ENCODE peak calls at places on chromosomes 6 and 20, in ten cellular contexts. S, Q, I, O, Z, X, J, W, B and U are unnamed samples.

GRCh38 chr6:46502486-46503119 is 11.4 kb upstream of the RCAN2 start:
- DNase-seq in S (no peak), Q (no peak), I (no peak), O (no peak), Z (no peak), X (no peak), J (no peak), W (no peak), B (no peak), U (no peak)

GRCh38 chr6:150256618-150257272 is 112.1 kb upstream of the IYD start:
- DNase-seq in S (no peak), Q (peak; percentile 61), I (no peak), O (no peak), Z (no peak), X (no peak), J (no peak), W (no peak), B (no peak), U (no peak)

GRCh38 chr6:37622639-37623038 is 75.0 kb downstream of the MDGA1 start:
- DNase-seq in S (no peak), Q (no peak), I (no peak), O (no peak), Z (no peak), X (no peak), J (no peak), W (peak; percentile 52), B (no peak), U (no peak)

GRCh38 chr6:18327621-18328548 is 59.3 kb upstream of the RNF144B start:
- DNase-seq in S (peak; percentile 13), Q (no peak), I (no peak), O (no peak), Z (no peak), X (no peak), J (peak; percentile 87), W (peak; percentile 21), B (peak; percentile 8), U (no peak)

GRCh38 chr6:127119361-127120108 is 1.1 kb downstream of the RSPO3 start:
- DNase-seq in S (no peak), Q (peak; percentile 34), I (no peak), O (no peak), Z (no peak), X (peak; percentile 30), J (no peak), W (peak; percentile 56), B (peak; percentile 28), U (peak; percentile 28)

GRCh38 chr6:104955491-104955890 is 1.4 kb upstream of the LIN28B start:
- DNase-seq in S (no peak), Q (no peak), I (no peak), O (no peak), Z (no peak), X (no peak), J (no peak), W (no peak), B (no peak), U (peak; percentile 33)

GRCh38 chr6:87742106-87742505 is 40.1 kb upstream of the AKIRIN2 start:
- DNase-seq in S (no peak), Q (peak; percentile 10), I (no peak), O (no peak), Z (peak; percentile 29), X (no peak), J (peak; percentile 83), W (peak; percentile 58), B (no peak), U (no peak)

GRCh38 chr6:156917213-156917612 is 140.0 kb downstream of the ARID1B start:
- DNase-seq in S (no peak), Q (no peak), I (no peak), O (no peak), Z (no peak), X (no peak), J (no peak), W (peak; percentile 41), B (no peak), U (no peak)

GRCh38 chr6:68776382-68776781 is 141.3 kb downstream of the ADGRB3 start:
- DNase-seq in S (no peak), Q (no peak), I (no peak), O (no peak), Z (no peak), X (no peak), J (no peak), W (no peak), B (peak; percentile 60), U (no peak)

GRCh38 chr20:22842793-22843192 is 192.3 kb upstream of the SSTR4 start:
- DNase-seq in S (no peak), Q (no peak), I (no peak), O (no peak), Z (no peak), X (no peak), J (no peak), W (no peak), B (no peak), U (no peak)

GRCh38 chr6:52582996-52583395 is 6.1 kb upstream of the TRAM2 start:
- DNase-seq in S (no peak), Q (no peak), I (no peak), O (no peak), Z (no peak), X (no peak), J (no peak), W (no peak), B (no peak), U (no peak)

GRCh38 chr6:26464014-26464413 is 6.3 kb downstream of the BTN2A1 start:
- DNase-seq in S (no peak), Q (no peak), I (no peak), O (no peak), Z (no peak), X (no peak), J (no peak), W (no peak), B (no peak), U (no peak)

GRCh38 chr6:43492673-43493072 is 15.3 kb downstream of the TJAP1 start:
- DNase-seq in S (no peak), Q (peak; percentile 45), I (no peak), O (no peak), Z (no peak), X (no peak), J (no peak), W (no peak), B (no peak), U (no peak)

GRCh38 chr6:91761621-91762020 is 1174.7 kb upstream of the MAP3K7 start:
- DNase-seq in S (no peak), Q (no peak), I (no peak), O (no peak), Z (no peak), X (no peak), J (no peak), W (no peak), B (no peak), U (no peak)

GRCh38 chr6:133595076-133595868 is 293.6 kb upstream of the TCF21 start:
- DNase-seq in S (no peak), Q (no peak), I (no peak), O (no peak), Z (no peak), X (no peak), J (no peak), W (no peak), B (no peak), U (no peak)

GRCh38 chr6:89706121-89706520 is 67.6 kb upstream of the LYRM2 start:
- DNase-seq in S (no peak), Q (no peak), I (no peak), O (no peak), Z (no peak), X (no peak), J (no peak), W (no peak), B (no peak), U (no peak)

GRCh38 chr20:1403624-1404023 is 10.8 kb upstream of the FKBP1A start:
- DNase-seq in S (no peak), Q (no peak), I (no peak), O (no peak), Z (no peak), X (no peak), J (no peak), W (no peak), B (no peak), U (no peak)

GRCh38 chr20:62133051-62133845 is 9.9 kb downstream of the PSMA7 start:
- DNase-seq in S (no peak), Q (no peak), I (no peak), O (no peak), Z (no peak), X (no peak), J (peak; percentile 60), W (no peak), B (no peak), U (no peak)

GRCh38 chr6:142030115-142030619 is 102.6 kb upstream of the GJE1 start:
- DNase-seq in S (no peak), Q (peak; percentile 78), I (no peak), O (no peak), Z (no peak), X (no peak), J (no peak), W (no peak), B (no peak), U (no peak)

GRCh38 chr6:170034294-170034693 is 256.6 kb downstream of the DLL1 start:
- DNase-seq in S (no peak), Q (no peak), I (no peak), O (no peak), Z (no peak), X (no peak), J (peak; percentile 19), W (no peak), B (no peak), U (peak; percentile 0)

GRCh38 chr6:100194535-100194934 is 200.5 kb upstream of the MCHR2 start:
- DNase-seq in S (no peak), Q (no peak), I (no peak), O (no peak), Z (no peak), X (no peak), J (no peak), W (no peak), B (no peak), U (no peak)